ENCODE peak calls at places on chromosomes 5 and 9, in six cellular contexts. Z is endothelial cell, J is mammary epithelial cell, G is activated T-cell treated with anti-CD3 and anti-CD28 coated beads for 48 hours, V is GM23338, Y is sciatic nerve. I is an unnamed sample.

GRCh38 chr5:138637256-138637655 is 62.1 kb upstream of the HSPA9 start:
- DNase-seq in V (no peak), G (no peak), Y (no peak), J (no peak), Z (no peak), I (no peak)

GRCh38 chr9:136090768-136091581 is 4.1 kb downstream of the NACC2 start:
- DNase-seq in Y (no peak), G (no peak), J (no peak), V (no peak), Z (no peak), I (no peak)

GRCh38 chr5:72013741-72014703 is 93.3 kb upstream of the MAP1B start:
- DNase-seq in J (no peak), G (no peak), Z (no peak), Y (no peak), V (peak), I (no peak)

GRCh38 chr5:75616961-75617660 is 5.9 kb downstream of the ANKDD1B start:
- DNase-seq in V (no peak), J (no peak), Y (no peak), G (no peak), Z (no peak), I (no peak)

GRCh38 chr9:81543695-81544094 is 145.7 kb downstream of the TLE1 start:
- DNase-seq in Z (no peak), V (no peak), G (no peak), J (no peak), Y (no peak), I (no peak)

GRCh38 chr9:130933114-130934046 is 5.7 kb downstream of the FIBCD1 start:
- DNase-seq in J (no peak), Y (no peak), Z (no peak), G (no peak), V (peak), I (no peak)

GRCh38 chr9:32644698-32645097 is 9.2 kb upstream of the TAF1L start:
- DNase-seq in J (peak), V (no peak), Y (no peak), Z (no peak), G (no peak), I (no peak)

GRCh38 chr5:173547579-173547978 is 68.9 kb downstream of the BOD1 start:
- DNase-seq in J (no peak), Y (no peak), G (no peak), V (no peak), Z (no peak), I (no peak)

GRCh38 chr5:171999877-172000276 is 6.6 kb downstream of the FBXW11 start:
- DNase-seq in Z (no peak), G (no peak), Y (no peak), J (no peak), V (peak), I (no peak)

GRCh38 chr9:21160178-21160577 is 6.3 kb downstream of the IFNA21 start:
- DNase-seq in G (no peak), J (peak), Z (no peak), Y (no peak), V (no peak), I (no peak)

GRCh38 chr9:127279717-127280285 is 15.2 kb downstream of the GARNL3 start:
- DNase-seq in V (no peak), J (no peak), Z (no peak), G (no peak), Y (no peak), I (no peak)

GRCh38 chr5:177474845-177475562 is 1.6 kb upstream of the DBN1 start:
- DNase-seq in J (no peak), G (no peak), Y (no peak), V (no peak), Z (no peak), I (no peak)

GRCh38 chr5:110255194-110255593 is 471.3 kb downstream of the TMEM232 start:
- DNase-seq in Y (no peak), J (no peak), G (no peak), V (peak), Z (no peak), I (no peak)

GRCh38 chr9:131398204-131398603 is 4.3 kb downstream of the PRRC2B start:
- DNase-seq in V (no peak), Z (no peak), G (no peak), Y (no peak), J (peak), I (no peak)

GRCh38 chr9:94872921-94873511 is 146.5 kb downstream of the AOPEP start:
- DNase-seq in Z (no peak), Y (no peak), J (no peak), V (no peak), G (no peak), I (no peak)

GRCh38 chr5:114358329-114358728 is 3.5 kb upstream of the KCNN2 start:
- DNase-seq in Y (no peak), J (no peak), G (no peak), Z (no peak), V (no peak), I (no peak)

GRCh38 chr5:150349681-150350275 is 7.7 kb upstream of the TCOF1 start:
- DNase-seq in Y (no peak), Z (no peak), G (no peak), J (no peak), V (no peak), I (no peak)

GRCh38 chr5:1390861-1391600 is 46.1 kb upstream of the CLPTM1L start:
- DNase-seq in Y (no peak), G (no peak), J (no peak), Z (no peak), V (no peak), I (no peak)

GRCh38 chr5:151682751-151683331 is 3.9 kb downstream of the SPARC start:
- DNase-seq in Y (no peak), V (no peak), Z (no peak), J (peak), G (no peak), I (no peak)

GRCh38 chr5:176183321-176184074 is 54.7 kb upstream of the SIMC1 start:
- DNase-seq in Y (no peak), J (no peak), G (no peak), V (no peak), Z (no peak), I (no peak)

GRCh38 chr5:119417891-119418781 is 34.2 kb upstream of the HSD17B4 start:
- DNase-seq in J (peak), Z (no peak), G (no peak), Y (no peak), V (no peak), I (no peak)

GRCh38 chr5:9288234-9288633 is 257.6 kb downstream of the SEMA5A start:
- DNase-seq in G (no peak), Z (no peak), V (peak), J (no peak), Y (no peak), I (peak)

GRCh38 chr5:170442381-170442780 is 53.2 kb upstream of the KCNMB1 start:
- DNase-seq in J (no peak), Y (no peak), Z (no peak), G (no peak), V (no peak), I (no peak)

GRCh38 chr9:96442491-96442890 is 7.5 kb upstream of the HABP4 start:
- DNase-seq in J (no peak), Z (no peak), Y (no peak), V (no peak), G (no peak), I (no peak)

GRCh38 chr5:14913141-14913540 is 41.6 kb upstream of the ANKH start:
- DNase-seq in G (no peak), Y (no peak), V (no peak), J (no peak), Z (no peak), I (no peak)

GRCh38 chr5:78972654-78973428 is 12.3 kb downstream of the ARSB start:
- DNase-seq in Y (no peak), Z (no peak), V (no peak), G (no peak), J (no peak), I (no peak)

GRCh38 chr5:35464757-35465156 is 152.9 kb upstream of the SPEF2 start:
- DNase-seq in Y (no peak), Z (no peak), G (no peak), V (no peak), J (no peak), I (no peak)

GRCh38 chr5:137921931-137922330 is 32.7 kb downstream of the PKD2L2 start:
- DNase-seq in G (no peak), J (peak), Z (no peak), V (no peak), Y (no peak), I (no peak)

GRCh38 chr5:155978805-155979204 is 348.2 kb upstream of the SGCD start:
- DNase-seq in V (no peak), G (no peak), J (no peak), Y (no peak), Z (no peak), I (no peak)

GRCh38 chr5:141001854-141002666 is 35.8 kb downstream of the PCDHAC2 start:
- DNase-seq in J (peak), G (no peak), Z (peak), Y (peak), V (peak), I (no peak)

GRCh38 chr5:90658620-90659019 is 100.0 kb downstream of the ADGRV1 start:
- DNase-seq in J (no peak), V (no peak), Y (no peak), G (no peak), Z (no peak), I (no peak)

GRCh38 chr9:77785341-77785740 is 137.2 kb upstream of the GNA14 start:
- DNase-seq in J (no peak), G (no peak), Z (no peak), Y (no peak), V (no peak), I (no peak)

GRCh38 chr5:177085985-177086917 is at the start of gene FGFR4:
- DNase-seq in J (peak), V (peak), G (peak), Y (peak), Z (peak), I (peak)

GRCh38 chr5:158423623-158424200 is 564.8 kb upstream of the CLINT1 start:
- DNase-seq in Y (no peak), J (no peak), Z (no peak), G (no peak), V (no peak), I (no peak)

GRCh38 chr9:26667882-26668281 is 224.7 kb downstream of the CAAP1 start:
- DNase-seq in V (no peak), Y (no peak), G (no peak), Z (no peak), J (no peak), I (no peak)

GRCh38 chr9:26054600-26055516 is 376.6 kb upstream of the TUSC1 start:
- DNase-seq in Y (no peak), G (no peak), V (no peak), Z (no peak), J (no peak), I (no peak)

GRCh38 chr9:31137151-31137849 is 1247.1 kb upstream of the ACO1 start:
- DNase-seq in Z (no peak), J (peak), Y (no peak), G (no peak), V (no peak), I (no peak)

GRCh38 chr5:95850391-95850894 is 27.9 kb upstream of the GLRX start:
- DNase-seq in Z (no peak), J (no peak), V (no peak), Y (no peak), G (no peak), I (no peak)

I was measured in NCI-H460.